ENCODE peak calls at places on chromosomes 6 and 20, in nine cellular contexts. C, A, R, W, H, E, I, T and J are unnamed samples.

GRCh38 chr6:108581237-108581931 is 20.7 kb downstream of the FOXO3 start:
- DNase-seq in C (no peak), A (peak; percentile 63), R (no peak), W (no peak), H (peak; percentile 62), E (peak; percentile 43), I (peak; percentile 84), T (no peak), J (peak; percentile 54)

GRCh38 chr20:41139227-41140093 is 2.1 kb downstream of the PLCG1 start:
- DNase-seq in C (no peak), A (no peak), R (no peak), W (no peak), H (no peak), E (no peak), I (no peak), T (no peak), J (peak; percentile 5)

GRCh38 chr6:100267721-100268123 is 197.0 kb downstream of the SIM1 start:
- DNase-seq in C (no peak), A (no peak), R (no peak), W (no peak), H (no peak), E (no peak), I (peak; percentile 28), T (no peak), J (no peak)

GRCh38 chr6:166602928-166603690 is 16.6 kb upstream of the RAMACL start:
- DNase-seq in C (no peak), A (no peak), R (peak; percentile 2), W (no peak), H (no peak), E (peak; percentile 12), I (no peak), T (no peak), J (no peak)

GRCh38 chr6:141398954-141399353 is 733.8 kb upstream of the GJE1 start:
- DNase-seq in C (no peak), A (no peak), R (no peak), W (no peak), H (no peak), E (no peak), I (no peak), T (no peak), J (no peak)

GRCh38 chr6:167576050-167576741 is 250.5 kb upstream of the AFDN start:
- DNase-seq in C (no peak), A (no peak), R (no peak), W (no peak), H (no peak), E (peak; percentile 12), I (no peak), T (no peak), J (no peak)

GRCh38 chr6:35091353-35092083 is 49.6 kb downstream of the TCP11 start:
- DNase-seq in C (no peak), A (no peak), R (no peak), W (no peak), H (no peak), E (peak; percentile 15), I (peak; percentile 55), T (no peak), J (no peak)

GRCh38 chr6:15551798-15552197 is 111.0 kb downstream of the DTNBP1 start:
- DNase-seq in C (no peak), A (no peak), R (peak; percentile 23), W (no peak), H (no peak), E (no peak), I (peak; percentile 13), T (peak; percentile 31), J (no peak)

GRCh38 chr6:100892116-100892515 is 11.0 kb upstream of the ASCC3 start:
- DNase-seq in C (peak; percentile 52), A (no peak), R (no peak), W (no peak), H (no peak), E (no peak), I (no peak), T (no peak), J (no peak)

GRCh38 chr6:119856136-119856535 is 506.6 kb upstream of the MAN1A1 start:
- DNase-seq in C (no peak), A (no peak), R (no peak), W (no peak), H (no peak), E (no peak), I (no peak), T (no peak), J (no peak)

GRCh38 chr6:113636357-113636824 is 220.8 kb upstream of the MARCKS start:
- DNase-seq in C (no peak), A (no peak), R (no peak), W (no peak), H (peak; percentile 45), E (no peak), I (peak; percentile 78), T (no peak), J (no peak)

GRCh38 chr6:113635222-113635970 is 221.7 kb upstream of the MARCKS start:
- DNase-seq in C (no peak), A (no peak), R (no peak), W (no peak), H (peak; percentile 60), E (no peak), I (no peak), T (no peak), J (no peak)

GRCh38 chr6:113632220-113632864 is 224.8 kb upstream of the MARCKS start:
- DNase-seq in C (no peak), A (no peak), R (peak; percentile 40), W (peak; percentile 91), H (peak; percentile 100), E (peak; percentile 50), I (peak; percentile 88), T (peak; percentile 3), J (peak; percentile 41)

GRCh38 chr6:113633638-113634037 is 223.5 kb upstream of the MARCKS start:
- DNase-seq in C (no peak), A (no peak), R (no peak), W (no peak), H (no peak), E (no peak), I (no peak), T (no peak), J (no peak)

GRCh38 chr6:113634352-113635163 is 222.6 kb upstream of the MARCKS start:
- DNase-seq in C (no peak), A (no peak), R (no peak), W (no peak), H (peak; percentile 45), E (no peak), I (peak; percentile 87), T (no peak), J (no peak)
- H3K4me1 ChIP-seq in C (peaks cover 6% of the 10 kb centered on the region), A (peaks cover 2% of the 10 kb centered on the region), R (peaks cover 17% of the 10 kb centered on the region), W (no peaks in the 10 kb centered on the region), H (peaks cover 40% of the 10 kb centered on the region), E (peaks cover 11% of the 10 kb centered on the region), I (peaks cover 25% of the 10 kb centered on the region), T (peaks cover 8% of the 10 kb centered on the region), J (peaks cover 18% of the 10 kb centered on the region)

GRCh38 chr6:13767121-13767794 is 47.1 kb downstream of the MCUR1 start:
- DNase-seq in C (peak; percentile 59), A (peak; percentile 63), R (peak; percentile 78), W (no peak), H (no peak), E (peak; percentile 42), I (peak; percentile 44), T (no peak), J (peak; percentile 50)

GRCh38 chr6:13764996-13765395 is 49.4 kb downstream of the MCUR1 start:
- DNase-seq in C (no peak), A (no peak), R (no peak), W (no peak), H (no peak), E (no peak), I (no peak), T (no peak), J (no peak)

GRCh38 chr6:13765570-13765969 is 48.8 kb downstream of the MCUR1 start:
- DNase-seq in C (no peak), A (no peak), R (no peak), W (no peak), H (peak; percentile 60), E (no peak), I (peak; percentile 44), T (no peak), J (no peak)

GRCh38 chr6:13763740-13764381 is 50.5 kb downstream of the MCUR1 start:
- DNase-seq in C (no peak), A (no peak), R (no peak), W (no peak), H (no peak), E (no peak), I (no peak), T (no peak), J (no peak)

DNA sequence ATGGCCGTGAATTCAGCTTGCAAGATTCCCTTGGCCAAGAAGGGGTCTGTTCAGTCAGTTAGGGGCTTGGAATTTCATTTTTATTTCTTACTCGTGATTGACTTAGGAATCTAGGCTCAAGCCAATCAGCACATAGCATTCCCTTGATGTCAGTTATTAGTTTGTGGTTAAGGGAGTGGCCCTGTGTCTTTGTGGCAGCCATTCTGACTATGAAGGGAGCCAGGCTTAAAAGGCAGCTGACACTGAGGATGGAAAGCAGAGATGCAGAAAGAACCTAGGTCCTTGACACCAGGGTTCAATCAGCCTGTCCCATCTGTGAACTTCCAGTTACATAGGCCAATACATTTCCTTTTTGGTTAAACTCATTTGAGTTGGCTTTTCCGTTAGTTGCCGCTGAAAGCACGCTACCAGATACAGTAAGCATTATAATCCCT is 48.1 kb downstream of the MCUR1 start:
- DNase-seq in C (no peak), A (no peak), R (no peak), W (no peak), H (peak; percentile 68), E (no peak), I (peak; percentile 53), T (no peak), J (no peak)
- H3K4me1 ChIP-seq in C (peaks cover 11% of the 10 kb centered on the region), A (peaks cover 6% of the 10 kb centered on the region), R (peaks cover 11% of the 10 kb centered on the region), W (no peaks in the 10 kb centered on the region), H (peaks cover 20% of the 10 kb centered on the region), E (no peaks in the 10 kb centered on the region), I (peaks cover 4% of the 10 kb centered on the region), T (peaks cover 2% of the 10 kb centered on the region), J (peaks cover 39% of the 10 kb centered on the region)

GRCh38 chr6:31775184-31775583 is 1.9 kb downstream of the VWA7 start:
- DNase-seq in C (no peak), A (no peak), R (no peak), W (no peak), H (no peak), E (peak; percentile 80), I (no peak), T (no peak), J (peak; percentile 32)

GRCh38 chr6:31777667-31778050 is 531 bp upstream of the VWA7 start:
- DNase-seq in C (no peak), A (no peak), R (no peak), W (no peak), H (no peak), E (no peak), I (no peak), T (no peak), J (no peak)

GRCh38 chr6:31776961-31777666 is at the start of gene VWA7:
- DNase-seq in C (peak; percentile 39), A (peak; percentile 84), R (peak; percentile 77), W (no peak), H (peak; percentile 85), E (peak; percentile 80), I (peak; percentile 70), T (no peak), J (peak; percentile 89)

GRCh38 chr6:31776563-31776960 is 566 bp downstream of the VWA7 start:
- DNase-seq in C (peak; percentile 28), A (no peak), R (no peak), W (no peak), H (no peak), E (peak; percentile 52), I (no peak), T (no peak), J (no peak)

GRCh38 chr6:31775633-31776263 is 1.4 kb downstream of the VWA7 start:
- DNase-seq in C (no peak), A (no peak), R (no peak), W (no peak), H (no peak), E (no peak), I (no peak), T (no peak), J (no peak)
- H3K4me1 ChIP-seq in C (no peaks in the 10 kb centered on the region), A (peaks cover 11% of the 10 kb centered on the region), R (peaks cover 10% of the 10 kb centered on the region), W (peaks cover 31% of the 10 kb centered on the region), H (peaks cover 5% of the 10 kb centered on the region), E (peaks cover 4% of the 10 kb centered on the region), I (peaks cover 10% of the 10 kb centered on the region), T (peaks cover 8% of the 10 kb centered on the region), J (peaks cover 24% of the 10 kb centered on the region)

GRCh38 chr20:50378170-50379000 is 131.8 kb upstream of the PTPN1 start:
- DNase-seq in C (no peak), A (no peak), R (no peak), W (no peak), H (no peak), E (no peak), I (peak; percentile 59), T (no peak), J (no peak)
- H3K4me1 ChIP-seq in C (no peaks in the 10 kb centered on the region), A (peaks cover 15% of the 10 kb centered on the region), R (peaks cover 24% of the 10 kb centered on the region), W (peaks cover 21% of the 10 kb centered on the region), H (peaks cover 8% of the 10 kb centered on the region), E (no peaks in the 10 kb centered on the region), I (peaks cover 19% of the 10 kb centered on the region), T (peaks cover under 1% of the 10 kb centered on the region), J (peaks cover 21% of the 10 kb centered on the region)